ENCODE peak calls at places on chromosome 1, in seven cellular contexts. L is kidney glomerular epithelial cell; W is amygdala; A is stimulated activated CD4-positive, alpha-beta T cell treated with anti-CD3 and anti-CD28 coated beads, Interleukin-4, amount 100 ng/mL, for 24 hours; Q is NCI-H1930; H is testis; J is stimulated activated naive CD4-positive, alpha-beta T cell. D is an unnamed sample.

GRCh38 chr1:15755643-15756040 is 3.0 kb upstream of the FBLIM1 start:
- DNase-seq in J (no peak), H (no peak), W (no peak), L (no peak), Q (no peak), A (no peak), D (no peak)

GRCh38 chr1:59750612-59751395 is 63.9 kb upstream of the HOOK1 start:
- DNase-seq in H (peak), L (peak), A (no peak), Q (no peak), W (no peak), J (no peak), D (no peak)

GRCh38 chr1:112504002-112504401 is 4.8 kb upstream of the WNT2B start:
- DNase-seq in J (no peak), L (no peak), W (no peak), A (no peak), Q (no peak), H (peak), D (no peak)

GRCh38 chr1:183097438-183098051 is 74.3 kb downstream of the LAMC1 start:
- DNase-seq in J (no peak), A (no peak), W (no peak), H (no peak), Q (no peak), L (peak), D (no peak)

GRCh38 chr1:18166929-18167328 is 59.3 kb downstream of the IGSF21 start:
- DNase-seq in Q (no peak), H (no peak), L (no peak), A (no peak), W (peak), J (no peak), D (no peak)

GRCh38 chr1:220892997-220893700 is 13.9 kb downstream of the HLX start:
- DNase-seq in J (no peak), W (no peak), H (no peak), A (no peak), Q (no peak), L (no peak), D (no peak)

GRCh38 chr1:161304927-161305871 is 4.6 kb downstream of the MPZ start:
- DNase-seq in L (no peak), A (no peak), J (peak), W (no peak), Q (no peak), H (no peak), D (no peak)

GRCh38 chr1:218480691-218481099 is 135.6 kb downstream of the TGFB2 start:
- DNase-seq in A (no peak), H (no peak), Q (no peak), L (peak), W (no peak), J (no peak), D (no peak)

GRCh38 chr1:171468120-171468790 is 17.1 kb upstream of the PRRC2C start:
- DNase-seq in J (no peak), Q (no peak), W (peak), L (peak), H (no peak), A (no peak), D (no peak)